ENCODE peak calls at places on chromosomes 11 and 22, in six cellular contexts. K is mesendoderm, H is IMR-90, C is neuronal stem cell, D is H1, L is H9. U is an unnamed sample.

GRCh38 chr11:124893781-124894401 is 3.8 kb downstream of the ROBO4 start:
- DNase-seq in L (no peak), H (no peak), D (no peak), K (no peak), C (no peak), U (no peak)

GRCh38 chr22:21446827-21447690 is 20.1 kb upstream of the TMEM191C start:
- DNase-seq in H (no peak), L (peak), D (no peak), K (no peak), C (no peak), U (no peak)

GRCh38 chr11:910044-910588 is 494 bp downstream of the CHID1 start:
- DNase-seq in L (no peak), C (no peak), H (no peak), D (no peak), K (no peak), U (no peak)

GRCh38 chr11:106523921-106524320 is 446.5 kb downstream of the AASDHPPT start:
- DNase-seq in K (no peak), L (no peak), C (no peak), H (no peak), D (no peak), U (no peak)

GRCh38 chr11:100557830-100558611 is 129.1 kb upstream of the ARHGAP42 start:
- DNase-seq in K (no peak), D (no peak), H (peak), L (no peak), C (no peak), U (no peak)

GRCh38 chr11:114340311-114341131 is 44.3 kb downstream of the NNMT start:
- DNase-seq in H (peak), K (peak), L (peak), C (peak), D (no peak), U (peak)

GRCh38 chr11:12126352-12127019 is 16.1 kb downstream of the MICAL2 start:
- DNase-seq in L (no peak), H (peak), D (no peak), K (no peak), C (no peak), U (peak)

GRCh38 chr22:37369536-37369935 is 57.7 kb downstream of the ELFN2 start:
- DNase-seq in C (no peak), D (no peak), H (no peak), L (no peak), K (no peak), U (no peak)

GRCh38 chr11:66326261-66327111 is 9.6 kb upstream of the CD248 start:
- DNase-seq in H (no peak), K (no peak), C (no peak), L (no peak), D (no peak), U (no peak)

GRCh38 chr11:65786786-65787636 is at the start of gene OVOL1:
- DNase-seq in C (no peak), L (peak), K (peak), H (no peak), D (no peak), U (peak)

GRCh38 chr11:2890466-2891241 is 5.1 kb upstream of the CDKN1C start:
- DNase-seq in C (no peak), L (no peak), K (no peak), H (peak), D (no peak), U (no peak)

GRCh38 chr11:10454902-10455631 is at the start of gene AMPD3:
- DNase-seq in H (peak), C (no peak), D (no peak), L (peak), K (no peak), U (peak)

GRCh38 chr11:20033806-20034205 is 126.5 kb downstream of the DBX1 start:
- DNase-seq in K (no peak), L (no peak), D (no peak), H (no peak), C (no peak), U (no peak)

GRCh38 chr22:24112188-24112587 is 69.1 kb upstream of the SUSD2 start:
- DNase-seq in C (no peak), K (peak), L (no peak), D (no peak), H (peak), U (peak)

GRCh38 chr11:112555491-112556364 is 295.1 kb upstream of the PLET1 start:
- DNase-seq in D (peak), H (peak), K (peak), L (peak), C (peak), U (peak)

GRCh38 chr11:26841818-26842457 is 120.1 kb upstream of the SLC5A12 start:
- DNase-seq in D (no peak), C (no peak), L (no peak), K (no peak), H (peak), U (no peak)

GRCh38 chr22:29814003-29814402 is 24.1 kb downstream of the ASCC2 start:
- DNase-seq in C (no peak), K (no peak), H (no peak), D (no peak), L (no peak), U (peak)

GRCh38 chr11:100827934-100828661 is 141.0 kb downstream of the ARHGAP42 start:
- DNase-seq in C (no peak), D (no peak), H (peak), K (peak), L (peak), U (peak)

GRCh38 chr11:109527496-109527895 is 105.5 kb downstream of the C11orf87 start:
- DNase-seq in L (no peak), D (no peak), C (no peak), H (peak), K (no peak), U (peak)

GRCh38 chr11:26199341-26199740 is 132.6 kb upstream of the ANO3 start:
- DNase-seq in H (peak), D (no peak), L (no peak), C (no peak), K (no peak), U (no peak)

GRCh38 chr11:9895016-9895415 is 231.1 kb downstream of the SWAP70 start:
- DNase-seq in C (no peak), H (peak), L (no peak), K (no peak), D (no peak), U (no peak)

GRCh38 chr11:119468511-119468910 is 45.5 kb upstream of the THY1 start:
- DNase-seq in K (no peak), L (no peak), D (no peak), C (no peak), H (no peak), U (no peak)

GRCh38 chr11:60857378-60858232 is 1.9 kb upstream of the PTGDR2 start:
- DNase-seq in L (no peak), C (no peak), H (peak), K (no peak), D (no peak), U (no peak)

GRCh38 chr11:77126861-77127673 is 979 bp upstream of the MYO7A start:
- DNase-seq in D (no peak), L (peak), K (peak), H (peak), C (peak), U (peak)

GRCh38 chr11:48006301-48006992 is 26.1 kb downstream of the PTPRJ start:
- DNase-seq in D (no peak), K (no peak), H (peak), L (no peak), C (no peak), U (no peak)

GRCh38 chr11:113991170-113991569 is 16.3 kb downstream of the HTR3A start:
- DNase-seq in L (peak), H (peak), K (peak), D (no peak), C (peak), U (peak)

DNA sequence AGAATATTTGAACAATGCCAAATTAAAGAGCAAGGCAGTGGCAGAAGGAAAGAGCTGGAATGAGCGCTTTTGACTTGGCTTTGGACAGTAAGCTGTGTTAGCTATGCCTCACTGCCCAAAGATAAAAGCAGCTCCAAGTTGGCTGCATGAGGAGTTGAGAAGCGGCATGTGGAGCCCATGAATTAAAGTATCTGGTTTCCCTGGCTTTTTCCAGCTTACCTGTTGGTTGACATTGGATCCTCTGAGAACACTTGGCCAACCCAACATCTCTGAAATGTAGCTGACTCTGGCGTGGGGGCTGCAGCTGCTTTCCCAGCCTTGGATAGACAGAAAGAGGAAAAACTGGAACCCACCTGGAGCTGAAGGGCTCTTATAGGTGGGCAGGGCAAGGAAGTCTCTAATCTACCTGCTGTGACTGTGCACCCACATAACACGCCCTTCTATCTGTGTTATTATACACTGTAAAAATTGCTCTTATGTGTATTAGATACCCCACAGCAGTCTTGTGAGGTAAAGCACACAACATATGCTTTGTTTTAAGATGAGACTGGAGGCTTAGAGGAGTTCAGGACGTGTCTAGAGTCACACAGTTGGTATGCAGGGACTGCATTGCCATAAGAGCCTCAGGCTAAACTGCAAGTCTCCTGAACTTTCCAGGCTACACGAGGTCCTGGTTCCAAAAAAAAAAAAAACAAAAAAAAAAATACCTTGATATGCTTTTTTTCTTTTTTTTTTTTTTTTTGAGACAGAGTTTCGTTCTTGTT is 5.8 kb downstream of the UBASH3B start:
- DNase-seq in C (peak), K (peak), H (peak), D (no peak), L (no peak), U (peak)
- H3K9ac ChIP-seq in C (no peak), K (no peak), H (no peak), D (no peak), L (no peak), U (no peak)

GRCh38 chr11:132036751-132037466 is 666.5 kb downstream of the NTM start:
- DNase-seq in C (no peak), D (no peak), L (no peak), K (no peak), H (peak), U (no peak)
- H2AK5ac ChIP-seq in C (no peak), D (peak), L (no peak), K (no peak), H (no peak), U (no peak)

DNA sequence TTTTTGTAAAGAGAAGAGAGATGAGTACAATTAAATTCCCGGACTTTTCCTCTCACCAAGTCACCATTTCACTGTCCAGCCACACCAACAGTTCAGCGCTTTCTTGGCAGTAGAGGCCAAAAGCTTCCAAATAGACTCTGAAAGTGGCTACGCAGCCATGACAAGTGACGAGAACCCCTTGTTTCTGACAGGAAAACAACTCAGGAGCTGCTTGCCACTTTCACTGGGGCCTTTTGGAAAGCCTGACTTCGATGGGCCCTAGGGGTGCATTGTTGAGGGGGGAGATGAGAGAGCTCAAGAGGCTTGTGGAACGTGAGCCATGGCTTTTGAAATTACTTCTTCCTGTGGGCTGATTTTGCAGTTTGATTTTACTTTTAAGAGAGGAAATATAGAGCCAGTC is 422.1 kb upstream of the FAT3 start:
- DNase-seq in D (no peak), C (no peak), K (peak), L (no peak), H (no peak), U (no peak)
- H3K9ac ChIP-seq in D (no peak), C (no peak), K (no peak), L (no peak), H (no peak), U (no peak)

GRCh38 chr11:71301046-71301857 is 48.9 kb upstream of the SHANK2 start:
- DNase-seq in D (no peak), H (no peak), K (no peak), C (no peak), L (peak), U (no peak)
- H2AK5ac ChIP-seq in D (no peak), H (peak), K (no peak), C (no peak), L (no peak), U (peak)

DNA sequence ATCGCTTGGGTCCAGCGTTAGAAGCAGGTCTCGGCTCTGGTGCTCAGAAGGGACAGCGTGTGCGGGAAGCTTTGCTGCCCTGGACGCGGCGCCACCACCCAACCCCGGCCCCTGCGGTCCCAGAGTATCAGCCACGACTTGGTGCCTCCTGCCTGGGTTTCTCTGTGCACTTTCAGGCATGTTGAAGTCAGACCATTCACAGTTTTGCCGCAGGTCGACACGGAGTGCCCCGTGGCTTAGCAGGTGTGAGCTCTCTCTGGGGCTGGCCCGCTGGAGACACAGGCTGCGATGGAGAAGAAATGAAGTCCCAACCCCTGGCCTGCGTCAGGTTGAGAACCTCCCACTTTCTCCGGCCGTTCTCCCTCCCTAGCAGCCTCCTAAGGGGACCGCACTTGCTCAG is 494.5 kb downstream of the BRD1 start:
- DNase-seq in K (no peak), D (no peak), L (no peak), H (no peak), C (no peak), U (no peak)
- H3K9ac ChIP-seq in K (no peak), D (no peak), L (no peak), H (no peak), C (no peak), U (no peak)

GRCh38 chr11:93568726-93569125 is 25.5 kb upstream of the SMCO4 start:
- DNase-seq in H (no peak), K (no peak), D (no peak), L (no peak), C (no peak), U (no peak)
- H2AK5ac ChIP-seq in H (no peak), K (no peak), D (no peak), L (no peak), C (no peak), U (no peak)

DNA sequence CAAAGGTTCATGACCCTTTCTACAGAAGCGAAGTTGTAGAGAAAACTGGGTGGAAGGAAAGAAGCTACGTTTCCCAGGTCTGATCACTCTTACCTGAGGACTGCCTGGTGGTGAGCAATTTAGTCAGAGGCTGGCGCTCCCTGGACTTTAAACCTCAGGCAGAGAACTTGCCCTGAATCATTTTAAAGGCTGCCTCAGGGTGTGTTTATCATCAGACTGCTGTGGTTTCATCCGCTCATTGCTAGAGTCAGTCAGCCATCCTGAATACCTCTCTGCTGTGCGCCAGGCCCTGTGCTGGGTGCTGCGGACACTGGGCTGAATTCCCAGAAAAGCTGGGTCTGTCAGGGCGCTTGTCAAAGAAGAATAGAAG is 2.7 kb downstream of the DTX4 start:
- DNase-seq in C (no peak), L (no peak), K (peak), H (peak), D (no peak), U (peak)
- H3K9ac ChIP-seq in C (no peak), L (no peak), K (no peak), H (no peak), D (no peak), U (no peak)

GRCh38 chr22:42615092-42615859 is 593 bp upstream of the POLDIP3 start:
- DNase-seq in L (peak), H (peak), C (peak), D (peak), K (peak), U (peak)

GRCh38 chr22:42612336-42612735 is 2.3 kb downstream of the POLDIP3 start:
- DNase-seq in D (no peak), K (no peak), L (no peak), H (no peak), C (no peak), U (no peak)

GRCh38 chr22:42613869-42614268 is 814 bp downstream of the POLDIP3 start:
- DNase-seq in C (no peak), H (no peak), K (peak), L (no peak), D (no peak), U (peak)

GRCh38 chr22:42617155-42617983 is 2.7 kb upstream of the POLDIP3 start:
- DNase-seq in K (no peak), D (no peak), L (peak), H (no peak), C (no peak), U (no peak)

DNA sequence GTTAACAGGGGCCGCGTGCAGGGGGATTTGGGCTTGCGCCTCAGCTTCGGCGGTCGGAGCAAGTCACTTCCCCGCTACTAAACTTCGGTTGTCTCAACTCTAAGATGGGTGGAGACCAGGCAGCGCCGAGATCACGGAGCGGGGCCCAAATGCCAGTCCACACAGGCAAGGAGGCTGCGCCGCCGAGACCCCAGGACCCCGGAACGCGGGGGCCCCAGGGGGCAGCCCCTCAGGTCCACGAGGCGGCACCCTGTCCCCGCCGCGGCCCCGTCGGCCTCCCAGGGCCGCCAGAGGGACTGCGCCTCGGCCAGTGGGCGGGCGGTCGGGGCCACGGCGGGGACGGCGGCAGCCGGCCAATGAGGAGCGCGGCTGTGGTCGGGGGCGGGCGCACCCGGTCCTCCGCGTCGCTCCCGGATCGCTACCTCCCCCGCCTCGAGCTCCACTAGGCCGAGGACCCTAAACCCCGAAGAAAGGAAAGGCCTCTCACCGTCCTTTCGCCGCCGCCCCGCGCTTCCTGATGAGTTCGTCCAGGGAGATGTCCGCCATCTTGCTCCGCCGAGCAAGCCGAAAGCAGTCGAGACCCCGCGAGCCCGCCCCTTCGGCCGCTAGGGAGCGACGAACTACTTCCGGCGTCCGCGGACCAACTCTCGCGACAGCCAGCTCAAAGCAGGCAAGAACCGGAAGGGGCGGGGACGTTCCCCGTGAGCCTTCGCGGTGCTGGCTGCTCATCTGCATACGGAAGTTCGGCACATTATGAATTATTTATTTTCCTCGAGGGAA is at the start of gene POLDIP3:
- DNase-seq in C (peak), H (peak), K (peak), L (peak), D (peak), U (peak)
- H2AK5ac ChIP-seq in C (peak), H (peak), K (peak), L (no peak), D (peak), U (peak)

DNA sequence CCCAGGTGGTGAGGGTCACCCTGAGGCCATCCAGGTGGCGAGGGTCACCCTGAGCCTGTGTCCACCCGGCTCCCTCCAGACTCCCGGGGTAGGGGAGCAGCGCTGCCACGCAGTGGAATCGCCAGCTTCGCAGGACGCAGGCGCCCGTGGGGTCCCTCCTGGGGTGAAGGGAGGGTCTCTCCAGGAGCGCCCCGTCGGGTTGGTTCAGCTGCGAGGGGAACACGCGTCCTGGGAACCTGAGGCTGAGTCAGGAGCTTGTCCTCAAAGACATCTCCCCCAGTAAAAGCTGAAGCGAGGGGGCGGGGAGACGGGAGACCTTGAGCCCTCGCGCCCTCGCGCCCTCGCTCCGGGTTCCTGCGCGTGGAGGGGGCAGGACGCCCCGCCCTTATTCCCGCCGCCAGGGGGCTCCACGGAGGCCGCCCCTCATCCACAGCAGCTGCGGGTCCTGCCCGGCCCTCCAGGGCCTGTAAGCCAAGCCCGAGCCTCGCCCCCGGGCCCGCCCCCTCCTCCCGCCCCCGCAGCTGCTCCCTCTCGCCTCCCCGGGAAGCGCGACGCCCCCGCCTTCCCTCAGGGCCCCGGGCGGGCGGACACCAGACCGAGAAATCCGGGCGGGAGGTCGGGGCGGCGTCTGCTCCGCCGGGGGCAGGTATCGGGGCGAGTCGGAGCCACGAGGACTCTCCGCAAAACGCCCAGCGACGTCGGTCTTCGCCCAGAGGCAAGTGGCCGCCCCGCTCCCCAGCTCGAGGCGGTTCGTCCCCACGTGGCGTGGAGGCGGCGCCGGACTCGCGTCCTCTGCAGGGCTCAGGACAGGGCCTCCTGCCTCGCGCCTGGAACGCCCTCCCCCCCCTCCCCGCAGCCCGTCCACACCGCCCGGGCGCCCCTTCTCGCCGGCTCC is 22.8 kb downstream of the PIM3 start:
- DNase-seq in L (peak), H (no peak), D (no peak), C (no peak), K (peak), U (no peak)
- H3K9ac ChIP-seq in L (no peak), H (no peak), D (no peak), C (no peak), K (no peak), U (no peak)

U was measured in trophoblast cell.